ENCODE peak calls at places on chromosomes 11 and 22, in ten cellular contexts. O, B, Q, Y, H, A, R, V, G and K are unnamed samples.
A peak's percentile ranks its signal among the peaks of the same experiment; 100 is the strongest.

GRCh38 chr11:123470862-123471261 is 40.8 kb downstream of the GRAMD1B start:
- DNase-seq in O (no peak), B (no peak), Q (no peak), Y (no peak), H (no peak), A (no peak), R (no peak), V (no peak), G (no peak), K (no peak)

GRCh38 chr11:279966-280761 is 2.0 kb downstream of the NLRP6 start:
- DNase-seq in O (no peak), B (peak; percentile 61), Q (peak; percentile 83), Y (peak; percentile 91), H (peak; percentile 30), A (no peak), R (no peak), V (no peak), G (peak; percentile 84), K (no peak)

GRCh38 chr11:2554338-2555240 is 109.8 kb downstream of the KCNQ1 start:
- DNase-seq in O (peak; percentile 5), B (no peak), Q (no peak), Y (peak; percentile 31), H (no peak), A (no peak), R (no peak), V (no peak), G (no peak), K (no peak)

GRCh38 chr11:125401746-125402145 is 94.3 kb downstream of the FEZ1 start:
- DNase-seq in O (no peak), B (no peak), Q (no peak), Y (no peak), H (peak; percentile 26), A (peak; percentile 40), R (no peak), V (peak; percentile 39), G (no peak), K (no peak)

GRCh38 chr11:75946531-75947530 is 131.8 kb downstream of the UVRAG start:
- DNase-seq in O (no peak), B (no peak), Q (peak; percentile 18), Y (no peak), H (peak; percentile 60), A (peak; percentile 43), R (no peak), V (peak; percentile 37), G (no peak), K (no peak)

GRCh38 chr11:112310414-112310813 is 49.8 kb upstream of the PLET1 start:
- DNase-seq in O (no peak), B (no peak), Q (no peak), Y (no peak), H (peak; percentile 70), A (no peak), R (no peak), V (no peak), G (no peak), K (no peak)

GRCh38 chr11:74634537-74634936 is 42.2 kb downstream of the POLD3 start:
- DNase-seq in O (no peak), B (no peak), Q (peak; percentile 6), Y (no peak), H (peak; percentile 66), A (no peak), R (no peak), V (no peak), G (no peak), K (peak; percentile 75)

GRCh38 chr11:93515438-93515837 is 27.8 kb downstream of the SMCO4 start:
- DNase-seq in O (no peak), B (no peak), Q (no peak), Y (no peak), H (no peak), A (no peak), R (no peak), V (no peak), G (no peak), K (no peak)

GRCh38 chr11:34601609-34602008 is 19.3 kb upstream of the EHF start:
- DNase-seq in O (no peak), B (no peak), Q (peak; percentile 63), Y (no peak), H (no peak), A (no peak), R (no peak), V (no peak), G (no peak), K (no peak)

GRCh38 chr11:71086687-71087258 is 165.6 kb downstream of the SHANK2 start:
- DNase-seq in O (no peak), B (no peak), Q (peak; percentile 61), Y (no peak), H (peak; percentile 10), A (no peak), R (no peak), V (no peak), G (no peak), K (peak; percentile 20)

GRCh38 chr11:66562907-66563583 is 5.4 kb downstream of the CTSF start:
- DNase-seq in O (no peak), B (no peak), Q (no peak), Y (no peak), H (no peak), A (no peak), R (no peak), V (no peak), G (no peak), K (no peak)

GRCh38 chr22:30667486-30668305 is at the start of gene DUSP18:
- DNase-seq in O (peak; percentile 95), B (peak; percentile 99), Q (peak; percentile 96), Y (peak; percentile 97), H (peak; percentile 79), A (peak; percentile 95), R (peak; percentile 97), V (peak; percentile 91), G (peak; percentile 99), K (peak; percentile 98)
- TF ChIP-seq POLR2A in O (peak; percentile 24), B (no peak), Q (peak; percentile 74), Y (no peak), H (no peak), A (peak; percentile 72), R (no peak), V (peak; percentile 53), G (no peak), K (peak; percentile 63)

DNA sequence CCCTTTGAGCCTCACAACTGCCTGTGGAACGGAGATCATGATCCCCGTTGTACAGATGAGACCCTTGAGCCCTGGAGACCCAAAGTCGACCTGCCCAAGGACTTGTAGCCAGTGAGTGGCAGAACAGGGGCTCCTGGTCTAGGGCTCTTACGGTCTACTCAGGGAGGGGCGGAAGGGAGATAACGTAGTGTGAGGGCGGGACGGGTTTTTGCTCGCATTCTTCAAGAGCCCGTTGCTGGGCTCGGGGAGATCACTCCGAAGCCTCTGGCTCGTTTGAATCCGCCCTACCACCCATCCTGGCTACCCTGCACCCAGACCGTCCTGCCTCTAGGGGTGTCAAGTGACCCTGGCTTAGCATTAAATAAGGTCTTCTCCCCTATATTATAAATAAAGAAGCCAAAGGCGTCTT is 637 bp downstream of the CRY2 start:
- DNase-seq in O (peak; percentile 48), B (no peak), Q (peak; percentile 68), Y (no peak), H (peak; percentile 64), A (peak; percentile 57), R (peak; percentile 66), V (peak; percentile 24), G (peak; percentile 87), K (peak; percentile 93)
- TF ChIP-seq POLR2A in O (no peak), B (no peak), Q (no peak), Y (no peak), H (peak; percentile 3), A (no peak), R (no peak), V (no peak), G (no peak), K (peak; percentile 8)

DNA sequence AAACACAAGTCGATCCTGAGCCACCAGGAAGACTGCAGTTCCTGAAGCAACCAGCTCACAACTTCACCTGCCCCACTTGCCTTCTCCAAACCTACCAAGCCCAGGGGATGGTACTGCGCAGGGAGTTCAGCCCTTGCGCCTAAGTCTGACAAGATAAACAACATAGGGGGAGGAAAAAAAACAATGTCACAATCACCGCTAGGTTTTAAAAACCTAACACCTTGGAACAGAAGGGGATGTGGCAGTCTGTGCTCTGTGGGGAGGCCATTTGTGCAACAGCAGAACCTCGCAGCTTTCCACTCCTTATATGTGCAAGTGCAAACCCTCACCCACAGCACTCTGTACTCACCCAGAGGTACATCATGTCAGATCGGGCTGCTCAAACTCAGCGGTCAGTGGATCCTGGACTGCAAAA is 134.2 kb downstream of the RBFOX2 start:
- DNase-seq in O (no peak), B (no peak), Q (no peak), Y (no peak), H (no peak), A (peak; percentile 70), R (no peak), V (peak; percentile 28), G (no peak), K (no peak)
- TF ChIP-seq POLR2A in O (no peak), B (no peak), Q (no peak), Y (no peak), H (no peak), A (no peak), R (no peak), V (no peak), G (no peak), K (no peak)

GRCh38 chr22:42688241-42688913 is 32.3 kb downstream of the A4GALT start:
- DNase-seq in O (peak; percentile 87), B (no peak), Q (peak; percentile 80), Y (peak; percentile 88), H (peak; percentile 93), A (peak; percentile 93), R (peak; percentile 85), V (peak; percentile 91), G (peak; percentile 97), K (no peak)
- TF ChIP-seq POLR2A in O (peak; percentile 47), B (no peak), Q (peak; percentile 34), Y (no peak), H (no peak), A (peak; percentile 83), R (no peak), V (peak; percentile 21), G (no peak), K (no peak)

DNA sequence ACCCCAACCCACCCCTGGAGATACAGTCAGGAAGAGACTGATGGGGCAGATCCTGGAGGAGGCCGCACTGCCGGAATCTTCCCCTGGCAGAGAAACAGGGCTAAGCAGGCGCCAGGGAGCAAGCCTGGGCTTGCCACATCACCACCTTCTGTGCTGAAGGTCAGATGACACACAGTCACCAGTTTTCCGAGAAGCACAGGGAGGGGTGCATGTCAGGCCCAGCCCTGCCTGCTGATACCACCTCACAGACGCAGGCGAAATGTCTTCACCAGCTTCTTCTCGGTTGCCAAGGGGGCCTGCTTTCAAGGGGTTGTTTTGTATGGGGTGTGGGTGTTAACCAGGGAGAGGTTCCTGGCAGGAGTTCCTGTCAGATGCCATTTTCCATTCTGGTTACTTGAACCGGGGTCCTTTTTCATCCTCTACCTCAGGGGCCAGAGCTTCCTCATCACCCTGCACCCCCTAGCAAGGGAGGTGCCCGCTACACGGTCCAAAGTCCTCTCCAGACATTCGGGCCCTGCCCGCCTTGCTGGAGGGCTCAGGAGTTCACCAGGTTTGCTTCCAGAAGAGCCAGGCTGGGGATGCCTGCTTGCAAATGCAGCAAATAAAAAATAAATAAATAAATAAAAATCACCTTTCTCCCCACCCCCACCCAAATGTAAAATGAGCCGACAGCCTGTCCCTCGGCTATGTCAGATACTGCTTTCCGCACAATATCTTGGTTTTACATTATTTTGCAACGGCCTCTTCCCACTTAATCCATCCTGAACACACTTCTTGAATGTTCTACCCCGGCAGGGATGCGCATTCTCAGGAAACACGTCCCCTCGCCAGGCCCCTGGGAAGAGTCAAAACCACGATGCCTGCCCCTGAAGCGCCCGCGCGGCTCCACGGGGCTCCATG is 1.1 kb upstream of the NEAT1 start:
- DNase-seq in O (peak; percentile 89), B (no peak), Q (peak; percentile 96), Y (peak; percentile 96), H (peak; percentile 99), A (peak; percentile 95), R (peak; percentile 94), V (peak; percentile 99), G (peak; percentile 99), K (peak; percentile 98)
- TF ChIP-seq POLR2A in O (peak; percentile 57), B (peak; percentile 93), Q (no peak), Y (peak; percentile 79), H (peak; percentile 84), A (peak; percentile 64), R (no peak), V (peak; percentile 69), G (peak; percentile 74), K (peak; percentile 97)